ENCODE peak calls at places on chromosomes 13 and 19, in seven cellular contexts. G, R, Y, S, I, T and F are unnamed samples. For H3K4me1, the result is how much of the 10 kb centered on the place peaks cover.

GRCh38 chr19:34555447-34555846 is 73.9 kb downstream of the WTIP start:
- DNase-seq in G (no peak), R (peak), Y (peak), S (no peak), I (peak), T (no peak), F (no peak)

GRCh38 chr19:13078897-13079541 is 23.6 kb downstream of the LYL1 start:
- DNase-seq in G (no peak), R (peak), Y (no peak), S (no peak), I (no peak), T (no peak), F (no peak)

GRCh38 chr13:82993417-82993816 is 888.9 kb downstream of the SLITRK1 start:
- DNase-seq in G (no peak), R (peak), Y (peak), S (no peak), I (no peak), T (no peak), F (no peak)

GRCh38 chr13:113216165-113217056 is 7.0 kb downstream of the CUL4A start:
- DNase-seq in G (no peak), R (peak), Y (peak), S (no peak), I (peak), T (no peak), F (no peak)

GRCh38 chr19:1396768-1397679 is 4.3 kb downstream of the GAMT start:
- DNase-seq in G (no peak), R (no peak), Y (no peak), S (no peak), I (no peak), T (no peak), F (no peak)

GRCh38 chr19:15436012-15436825 is 13.5 kb downstream of the WIZ start:
- DNase-seq in G (no peak), R (no peak), Y (no peak), S (no peak), I (no peak), T (no peak), F (no peak)

GRCh38 chr19:39927524-39928356 is 6.7 kb downstream of the FCGBP start:
- DNase-seq in G (no peak), R (no peak), Y (no peak), S (no peak), I (no peak), T (no peak), F (no peak)

GRCh38 chr19:45809643-45810159 is 5.4 kb downstream of the RSPH6A start:
- DNase-seq in G (no peak), R (peak), Y (peak), S (no peak), I (peak), T (no peak), F (no peak)

GRCh38 chr19:48969276-48970138 is 4.4 kb downstream of the FTL start:
- DNase-seq in G (no peak), R (peak), Y (no peak), S (no peak), I (no peak), T (no peak), F (no peak)

GRCh38 chr13:97259787-97260641 is 37.9 kb downstream of the MBNL2 start:
- DNase-seq in G (no peak), R (no peak), Y (no peak), S (no peak), I (peak), T (no peak), F (no peak)

GRCh38 chr13:95535243-95535642 is 17.3 kb upstream of the CLDN10 start:
- DNase-seq in G (no peak), R (no peak), Y (peak), S (no peak), I (no peak), T (no peak), F (no peak)

GRCh38 chr13:25625361-25625760 is 253.6 kb downstream of the ATP8A2 start:
- DNase-seq in G (no peak), R (no peak), Y (no peak), S (no peak), I (no peak), T (no peak), F (no peak)

GRCh38 chr13:44768775-44769578 is 192.8 kb upstream of the TSC22D1 start:
- DNase-seq in G (no peak), R (no peak), Y (peak), S (no peak), I (peak), T (no peak), F (no peak)

GRCh38 chr19:16376649-16377048 is 52.0 kb downstream of the KLF2 start:
- DNase-seq in G (no peak), R (peak), Y (no peak), S (no peak), I (no peak), T (peak), F (no peak)

GRCh38 chr13:50130686-50131051 is 115.4 kb downstream of the KCNRG start:
- DNase-seq in G (no peak), R (no peak), Y (no peak), S (no peak), I (peak), T (peak), F (peak)

GRCh38 chr19:46115396-46116109 is 8.9 kb downstream of the IGFL3 start:
- DNase-seq in G (no peak), R (peak), Y (peak), S (no peak), I (peak), T (peak), F (no peak)

GRCh38 chr19:9981406-9982260 is 28.7 kb downstream of the COL5A3 start:
- DNase-seq in G (no peak), R (no peak), Y (no peak), S (no peak), I (no peak), T (no peak), F (no peak)

GRCh38 chr19:31303262-31303815 is 45.9 kb downstream of the TSHZ3 start:
- DNase-seq in G (no peak), R (no peak), Y (no peak), S (no peak), I (no peak), T (no peak), F (no peak)

GRCh38 chr19:3136684-3137055 is 837 bp downstream of the GNA15 start:
- DNase-seq in G (no peak), R (no peak), Y (peak), S (no peak), I (no peak), T (no peak), F (no peak)
- H3K27ac ChIP-seq in G (no peak), R (no peak), Y (peak), S (no peak), I (no peak), T (no peak), F (peak)

DNA sequence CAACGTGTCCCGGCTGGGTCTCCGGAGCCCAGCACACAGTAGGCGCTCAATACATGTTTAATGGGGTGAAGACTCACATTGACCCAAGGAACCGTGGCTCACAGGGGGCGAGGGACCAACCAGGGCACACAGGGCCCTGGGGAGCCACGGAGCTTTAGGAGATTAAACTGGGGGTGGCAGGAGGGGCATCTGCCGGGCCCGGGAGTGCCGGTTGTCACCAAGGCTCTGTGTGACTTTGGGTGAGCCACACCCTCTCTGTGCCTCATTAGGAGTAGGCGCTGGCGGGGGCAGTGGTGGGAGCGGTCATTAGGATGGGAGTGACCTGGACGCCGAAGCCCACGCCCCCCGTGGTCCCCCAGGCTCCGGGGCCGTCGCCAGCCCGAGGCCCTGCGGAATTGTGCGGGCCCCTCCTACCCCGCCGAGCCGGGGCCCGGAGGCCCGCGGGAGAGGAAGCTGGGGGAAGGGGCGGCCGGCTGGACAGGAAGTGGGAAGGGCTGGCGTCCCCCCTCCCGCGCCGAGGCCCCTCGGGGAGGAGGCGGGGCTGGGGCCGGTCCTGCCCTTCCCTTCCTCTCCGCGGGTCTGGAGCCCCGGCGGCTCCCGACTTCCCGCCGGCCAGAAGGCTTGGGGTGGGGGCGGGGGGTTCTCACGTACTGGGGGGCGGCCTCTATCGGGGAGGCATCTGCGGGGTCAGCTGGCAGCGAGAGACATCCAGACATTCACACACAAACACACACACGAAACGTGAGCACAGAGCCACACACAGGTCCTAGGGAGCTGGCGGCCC is 1.8 kb upstream of the SSBP4 start:
- DNase-seq in G (peak), R (peak), Y (no peak), S (peak), I (peak), T (peak), F (peak)
- H3K4me1 ChIP-seq in G (under half), R (under half), Y (under half), S (under half), I (under half), T (half or more), F (half or more)

DNA sequence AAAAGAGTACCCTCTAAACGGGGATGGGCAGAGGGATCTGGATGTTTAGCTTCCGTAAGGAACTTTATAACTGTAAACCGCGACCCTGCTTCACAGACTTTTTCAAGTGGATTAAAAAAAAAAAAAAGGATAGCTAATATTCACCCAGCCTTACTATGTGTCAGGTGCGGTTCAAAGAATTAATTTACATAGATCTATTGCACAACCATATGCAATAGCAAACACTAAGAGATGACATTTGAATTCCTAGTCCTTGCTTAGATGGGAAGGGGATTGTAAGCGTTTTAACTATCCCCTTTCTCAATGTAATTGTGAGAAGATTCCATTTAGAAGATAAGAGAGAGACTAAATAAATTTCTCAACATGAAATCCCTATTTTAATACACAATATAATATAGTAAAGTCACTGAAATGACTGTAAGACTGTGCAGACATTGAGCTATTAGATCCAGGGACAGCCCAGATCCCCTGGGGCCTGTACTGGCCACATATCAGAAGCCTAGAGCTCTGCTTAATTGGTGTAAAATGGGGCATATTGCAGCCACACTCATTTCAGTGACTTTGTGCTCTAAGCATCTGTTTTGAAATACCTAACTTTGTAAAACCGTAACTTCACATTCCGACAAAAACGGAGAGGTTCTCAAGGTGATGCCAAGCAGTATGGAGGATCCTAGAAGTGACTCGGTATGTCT is 13.6 kb downstream of the LATS2 start:
- DNase-seq in G (no peak), R (no peak), Y (no peak), S (no peak), I (no peak), T (no peak), F (no peak)
- H3K27ac ChIP-seq in G (no peak), R (no peak), Y (no peak), S (no peak), I (no peak), T (no peak), F (no peak)

DNA sequence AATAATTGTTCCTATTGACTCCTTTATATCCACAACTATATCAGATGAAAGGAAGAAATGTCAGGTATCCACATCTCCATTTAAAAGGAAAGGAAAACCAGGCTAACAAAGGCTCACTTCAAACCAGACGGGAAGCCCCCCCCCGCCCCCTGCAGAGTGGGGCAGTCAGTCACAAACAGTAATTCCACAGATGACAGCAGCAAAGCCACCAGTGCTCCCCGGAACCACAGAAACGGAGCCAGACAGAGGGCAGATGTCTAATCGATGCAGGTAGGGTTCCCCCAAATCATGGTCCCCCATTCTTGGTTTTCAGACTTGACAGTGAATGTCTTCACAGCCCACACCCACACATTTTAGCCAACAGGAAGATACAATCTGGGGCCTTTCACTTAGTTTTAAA is 100.8 kb downstream of the STK24 start:
- DNase-seq in G (no peak), R (no peak), Y (no peak), S (no peak), I (peak), T (peak), F (no peak)
- H3K4me1 ChIP-seq in G (under half), R (under half), Y (under half), S (under half), I (under half), T (under half), F (half or more)

GRCh38 chr19:4448147-4448985 is 9.2 kb downstream of the UBXN6 start:
- DNase-seq in G (no peak), R (no peak), Y (no peak), S (no peak), I (no peak), T (peak), F (no peak)
- H3K27ac ChIP-seq in G (no peak), R (no peak), Y (no peak), S (no peak), I (no peak), T (no peak), F (peak)

GRCh38 chr13:29923554-29924481 is 73.4 kb upstream of the UBL3 start:
- DNase-seq in G (peak), R (peak), Y (peak), S (peak), I (peak), T (peak), F (peak)

GRCh38 chr13:29924482-29924884 is 74.1 kb upstream of the UBL3 start:
- DNase-seq in G (no peak), R (peak), Y (peak), S (no peak), I (peak), T (no peak), F (no peak)

GRCh38 chr13:29921542-29921941 is 71.1 kb upstream of the UBL3 start:
- DNase-seq in G (no peak), R (no peak), Y (no peak), S (no peak), I (no peak), T (no peak), F (no peak)

GRCh38 chr13:29922896-29923295 is 72.5 kb upstream of the UBL3 start:
- DNase-seq in G (no peak), R (peak), Y (peak), S (no peak), I (peak), T (no peak), F (no peak)

DNA sequence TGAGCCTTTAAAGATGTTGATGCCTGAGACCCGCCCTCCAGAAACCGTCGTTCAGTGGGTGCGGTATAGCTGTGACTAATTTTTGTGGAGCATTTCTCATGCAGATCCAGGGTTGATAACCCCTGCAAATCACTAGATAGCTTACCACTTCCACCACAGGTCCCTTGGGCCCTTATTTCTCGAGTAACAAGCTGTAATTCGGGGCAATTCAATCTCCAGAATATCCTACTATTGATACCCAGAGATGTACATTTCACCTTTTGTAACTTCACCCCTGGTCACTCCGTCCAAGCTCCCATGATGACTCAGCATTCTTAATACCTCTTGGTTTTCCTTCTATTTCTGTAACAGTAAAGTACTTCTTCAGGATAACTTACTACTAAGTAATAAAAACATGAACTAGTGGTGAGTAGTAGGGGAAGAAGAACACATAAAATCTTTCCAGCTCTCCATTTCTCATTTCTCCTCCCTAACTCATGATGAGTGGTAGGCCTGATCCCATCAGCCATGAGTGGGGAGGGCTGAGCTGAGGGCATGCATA is 71.9 kb upstream of the UBL3 start:
- DNase-seq in G (no peak), R (peak), Y (peak), S (no peak), I (peak), T (no peak), F (no peak)
- H3K4me1 ChIP-seq in G (under half), R (half or more), Y (half or more), S (under half), I (under half), T (under half), F (under half)

GRCh38 chr13:85266331-85266730 is 532.9 kb downstream of the SLITRK6 start:
- DNase-seq in G (no peak), R (peak), Y (peak), S (no peak), I (no peak), T (no peak), F (no peak)
- H3K27ac ChIP-seq in G (no peak), R (no peak), Y (no peak), S (no peak), I (no peak), T (no peak), F (no peak)